ENCODE peak calls at places on chromosomes 11 and 22, in five cellular contexts. One of them, this sample, is unnamed.

GRCh38 chr11:2436521-2437031 is 7.7 kb downstream of the TRPM5 start:
- DNase-seq in cardiac fibroblast: no peak
- DNase-seq in activated CD4-positive, alpha-beta T cell treated with anti-CD3 and anti-CD28 coated beads for 4 hours: no peak
- DNase-seq in WTC11: no peak
- DNase-seq in IMR-90: no peak
- DNase-seq in this sample: peak; percentile 69

GRCh38 chr11:58390551-58391063 is 16.1 kb downstream of the OR5B3 start:
- DNase-seq in cardiac fibroblast: no peak
- DNase-seq in activated CD4-positive, alpha-beta T cell treated with anti-CD3 and anti-CD28 coated beads for 4 hours: no peak
- DNase-seq in WTC11: no peak
- DNase-seq in IMR-90: no peak
- DNase-seq in this sample: peak; percentile 61

GRCh38 chr11:118670063-118670462 is 9.4 kb downstream of the TREH start:
- DNase-seq in activated CD4-positive, alpha-beta T cell treated with anti-CD3 and anti-CD28 coated beads for 4 hours: no peak
- DNase-seq in IMR-90: no peak
- DNase-seq in WTC11: no peak
- DNase-seq in cardiac fibroblast: no peak
- DNase-seq in this sample: no peak

GRCh38 chr11:67371549-67372231 is 1.7 kb downstream of the CLCF1 start:
- DNase-seq in IMR-90: peak; percentile 52
- DNase-seq in activated CD4-positive, alpha-beta T cell treated with anti-CD3 and anti-CD28 coated beads for 4 hours: no peak
- DNase-seq in cardiac fibroblast: peak; percentile 67
- DNase-seq in WTC11: peak; percentile 48
- DNase-seq in this sample: no peak

GRCh38 chr22:22942511-22943329 is 55.1 kb downstream of the IGLL5 start:
- DNase-seq in activated CD4-positive, alpha-beta T cell treated with anti-CD3 and anti-CD28 coated beads for 4 hours: peak; percentile 73
- DNase-seq in WTC11: peak; percentile 91
- DNase-seq in cardiac fibroblast: peak; percentile 63
- DNase-seq in IMR-90: peak; percentile 51
- DNase-seq in this sample: no peak

GRCh38 chr11:67271548-67272284 is 5.4 kb downstream of the GRK2 start:
- DNase-seq in WTC11: peak; percentile 28
- DNase-seq in IMR-90: no peak
- DNase-seq in cardiac fibroblast: no peak
- DNase-seq in activated CD4-positive, alpha-beta T cell treated with anti-CD3 and anti-CD28 coated beads for 4 hours: no peak
- DNase-seq in this sample: peak; percentile 77

GRCh38 chr11:19838994-19839768 is 126.5 kb downstream of the NAV2 start:
- DNase-seq in cardiac fibroblast: peak; percentile 29
- DNase-seq in IMR-90: peak; percentile 17
- DNase-seq in WTC11: no peak
- DNase-seq in activated CD4-positive, alpha-beta T cell treated with anti-CD3 and anti-CD28 coated beads for 4 hours: no peak
- DNase-seq in this sample: no peak

GRCh38 chr11:11977206-11977938 is 31.1 kb downstream of the DKK3 start:
- DNase-seq in WTC11: no peak
- DNase-seq in cardiac fibroblast: peak; percentile 86
- DNase-seq in activated CD4-positive, alpha-beta T cell treated with anti-CD3 and anti-CD28 coated beads for 4 hours: no peak
- DNase-seq in IMR-90: peak; percentile 96
- DNase-seq in this sample: peak; percentile 83

GRCh38 chr11:94151311-94151710 is 22.7 kb downstream of the PANX1 start:
- DNase-seq in activated CD4-positive, alpha-beta T cell treated with anti-CD3 and anti-CD28 coated beads for 4 hours: no peak
- DNase-seq in WTC11: no peak
- DNase-seq in cardiac fibroblast: no peak
- DNase-seq in IMR-90: no peak
- DNase-seq in this sample: no peak

GRCh38 chr11:12354750-12355545 is 22.4 kb upstream of the PARVA start:
- DNase-seq in cardiac fibroblast: no peak
- DNase-seq in activated CD4-positive, alpha-beta T cell treated with anti-CD3 and anti-CD28 coated beads for 4 hours: no peak
- DNase-seq in IMR-90: no peak
- DNase-seq in WTC11: no peak
- DNase-seq in this sample: no peak

GRCh38 chr11:57275582-57275981 is 38.5 kb upstream of the APLNR start:
- DNase-seq in cardiac fibroblast: peak; percentile 50
- DNase-seq in activated CD4-positive, alpha-beta T cell treated with anti-CD3 and anti-CD28 coated beads for 4 hours: no peak
- DNase-seq in WTC11: no peak
- DNase-seq in IMR-90: peak; percentile 23
- DNase-seq in this sample: no peak

GRCh38 chr11:16226245-16226644 is 130.1 kb downstream of the SOX6 start:
- DNase-seq in cardiac fibroblast: peak; percentile 53
- DNase-seq in WTC11: no peak
- DNase-seq in activated CD4-positive, alpha-beta T cell treated with anti-CD3 and anti-CD28 coated beads for 4 hours: no peak
- DNase-seq in IMR-90: peak; percentile 67
- DNase-seq in this sample: peak; percentile 74

GRCh38 chr11:59765068-59765770 is 10.0 kb downstream of the STX3 start:
- DNase-seq in activated CD4-positive, alpha-beta T cell treated with anti-CD3 and anti-CD28 coated beads for 4 hours: no peak
- DNase-seq in IMR-90: no peak
- DNase-seq in cardiac fibroblast: no peak
- DNase-seq in WTC11: no peak
- DNase-seq in this sample: no peak

GRCh38 chr11:100929377-100929776 is 200.2 kb downstream of the PGR start:
- DNase-seq in IMR-90: peak; percentile 81
- DNase-seq in activated CD4-positive, alpha-beta T cell treated with anti-CD3 and anti-CD28 coated beads for 4 hours: no peak
- DNase-seq in WTC11: no peak
- DNase-seq in cardiac fibroblast: peak; percentile 60
- DNase-seq in this sample: no peak

GRCh38 chr11:64126796-64127195 is 39.1 kb downstream of the MACROD1 start:
- DNase-seq in cardiac fibroblast: no peak
- DNase-seq in activated CD4-positive, alpha-beta T cell treated with anti-CD3 and anti-CD28 coated beads for 4 hours: no peak
- DNase-seq in WTC11: no peak
- DNase-seq in IMR-90: no peak
- DNase-seq in this sample: peak; percentile 64

GRCh38 chr11:76628408-76628947 is 42.1 kb downstream of the LRRC32 start:
- DNase-seq in WTC11: no peak
- DNase-seq in activated CD4-positive, alpha-beta T cell treated with anti-CD3 and anti-CD28 coated beads for 4 hours: peak; percentile 50
- DNase-seq in cardiac fibroblast: no peak
- DNase-seq in IMR-90: no peak
- DNase-seq in this sample: no peak

GRCh38 chr11:133361689-133361994 is 170.7 kb downstream of the OPCML start:
- DNase-seq in cardiac fibroblast: no peak
- DNase-seq in activated CD4-positive, alpha-beta T cell treated with anti-CD3 and anti-CD28 coated beads for 4 hours: no peak
- DNase-seq in WTC11: no peak
- DNase-seq in IMR-90: no peak
- DNase-seq in this sample: no peak

GRCh38 chr22:50270302-50271010 is at the start of gene MAPK11:
- DNase-seq in WTC11: peak; percentile 87
- DNase-seq in cardiac fibroblast: peak; percentile 72
- DNase-seq in activated CD4-positive, alpha-beta T cell treated with anti-CD3 and anti-CD28 coated beads for 4 hours: peak; percentile 78
- DNase-seq in IMR-90: peak; percentile 61
- DNase-seq in this sample: peak; percentile 92

GRCh38 chr22:20014526-20015186 is 2.0 kb downstream of the ARVCF start:
- DNase-seq in cardiac fibroblast: no peak
- DNase-seq in activated CD4-positive, alpha-beta T cell treated with anti-CD3 and anti-CD28 coated beads for 4 hours: no peak
- DNase-seq in IMR-90: no peak
- DNase-seq in WTC11: no peak
- DNase-seq in this sample: peak; percentile 63

GRCh38 chr11:62542111-62542745 is 4.4 kb downstream of the AHNAK start:
- DNase-seq in cardiac fibroblast: no peak
- DNase-seq in activated CD4-positive, alpha-beta T cell treated with anti-CD3 and anti-CD28 coated beads for 4 hours: no peak
- DNase-seq in IMR-90: peak; percentile 23
- DNase-seq in WTC11: peak; percentile 33
- DNase-seq in this sample: no peak

GRCh38 chr11:131638889-131639288 is 268.5 kb downstream of the NTM start:
- DNase-seq in activated CD4-positive, alpha-beta T cell treated with anti-CD3 and anti-CD28 coated beads for 4 hours: no peak
- DNase-seq in WTC11: no peak
- DNase-seq in cardiac fibroblast: no peak
- DNase-seq in IMR-90: no peak
- DNase-seq in this sample: no peak

GRCh38 chr11:60847281-60847680 is 5.4 kb downstream of the CCDC86 start:
- DNase-seq in WTC11: no peak
- DNase-seq in cardiac fibroblast: peak; percentile 31
- DNase-seq in activated CD4-positive, alpha-beta T cell treated with anti-CD3 and anti-CD28 coated beads for 4 hours: no peak
- DNase-seq in IMR-90: no peak
- DNase-seq in this sample: no peak

GRCh38 chr22:43228330-43228729 is 41.4 kb upstream of the TTLL12 start:
- DNase-seq in cardiac fibroblast: peak; percentile 31
- DNase-seq in IMR-90: peak; percentile 10
- DNase-seq in activated CD4-positive, alpha-beta T cell treated with anti-CD3 and anti-CD28 coated beads for 4 hours: no peak
- DNase-seq in WTC11: peak; percentile 84
- DNase-seq in this sample: no peak

GRCh38 chr11:115469361-115469760 is 34.9 kb downstream of the CADM1 start:
- DNase-seq in cardiac fibroblast: no peak
- DNase-seq in WTC11: no peak
- DNase-seq in IMR-90: no peak
- DNase-seq in activated CD4-positive, alpha-beta T cell treated with anti-CD3 and anti-CD28 coated beads for 4 hours: no peak
- DNase-seq in this sample: no peak

GRCh38 chr11:65434667-65435179 is 12.1 kb downstream of the NEAT1 start:
- DNase-seq in WTC11: no peak
- DNase-seq in cardiac fibroblast: peak; percentile 54
- DNase-seq in activated CD4-positive, alpha-beta T cell treated with anti-CD3 and anti-CD28 coated beads for 4 hours: no peak
- DNase-seq in IMR-90: peak; percentile 38
- DNase-seq in this sample: no peak

GRCh38 chr11:82842019-82842418 is 58.2 kb downstream of the PRCP start:
- DNase-seq in IMR-90: no peak
- DNase-seq in cardiac fibroblast: no peak
- DNase-seq in WTC11: no peak
- DNase-seq in activated CD4-positive, alpha-beta T cell treated with anti-CD3 and anti-CD28 coated beads for 4 hours: no peak
- DNase-seq in this sample: no peak

GRCh38 chr11:77442394-77443053 is 31.4 kb downstream of the PAK1 start:
- DNase-seq in IMR-90: no peak
- DNase-seq in WTC11: no peak
- DNase-seq in activated CD4-positive, alpha-beta T cell treated with anti-CD3 and anti-CD28 coated beads for 4 hours: no peak
- DNase-seq in cardiac fibroblast: no peak
- DNase-seq in this sample: no peak

GRCh38 chr11:61820174-61820573 is 3.4 kb upstream of the FADS1 start:
- DNase-seq in cardiac fibroblast: peak; percentile 80
- DNase-seq in IMR-90: peak; percentile 65
- DNase-seq in activated CD4-positive, alpha-beta T cell treated with anti-CD3 and anti-CD28 coated beads for 4 hours: no peak
- DNase-seq in WTC11: no peak
- DNase-seq in this sample: no peak

GRCh38 chr22:46373838-46374662 is 38.5 kb downstream of the TRMU start:
- DNase-seq in IMR-90: no peak
- DNase-seq in cardiac fibroblast: no peak
- DNase-seq in activated CD4-positive, alpha-beta T cell treated with anti-CD3 and anti-CD28 coated beads for 4 hours: no peak
- DNase-seq in WTC11: no peak
- DNase-seq in this sample: no peak

GRCh38 chr11:70783821-70784220 is 385.5 kb downstream of the CTTN start:
- DNase-seq in WTC11: no peak
- DNase-seq in cardiac fibroblast: no peak
- DNase-seq in IMR-90: no peak
- DNase-seq in activated CD4-positive, alpha-beta T cell treated with anti-CD3 and anti-CD28 coated beads for 4 hours: no peak
- DNase-seq in this sample: no peak

GRCh38 chr11:119726585-119727522 is 2.1 kb downstream of the NECTIN1 start:
- DNase-seq in IMR-90: no peak
- DNase-seq in cardiac fibroblast: no peak
- DNase-seq in activated CD4-positive, alpha-beta T cell treated with anti-CD3 and anti-CD28 coated beads for 4 hours: no peak
- DNase-seq in WTC11: peak; percentile 46
- DNase-seq in this sample: no peak

GRCh38 chr11:27040302-27041115 is at the start of gene BBOX1:
- DNase-seq in WTC11: no peak
- DNase-seq in IMR-90: no peak
- DNase-seq in cardiac fibroblast: no peak
- DNase-seq in activated CD4-positive, alpha-beta T cell treated with anti-CD3 and anti-CD28 coated beads for 4 hours: no peak
- DNase-seq in this sample: peak; percentile 91